ENCODE peak calls at places on chromosome 17, in seven cellular contexts. I is sigmoid colon, X is tibial nerve, B is AG04450, J is psoas muscle, M is ascending aorta, K is cardiac muscle cell. E is an unnamed sample.

GRCh38 chr17:45305532-45306087 is 11.2 kb downstream of the MAP3K14 start:
- DNase-seq in I (no peak), B (no peak), K (no peak), M (no peak), J (no peak), X (no peak), E (no peak)

GRCh38 chr17:71024172-71024571 is 854.8 kb downstream of the KCNJ2 start:
- DNase-seq in K (peak; percentile 31), X (no peak), B (no peak), J (no peak), I (no peak), M (no peak), E (no peak)

GRCh38 chr17:70820276-70820675 is 650.9 kb downstream of the KCNJ2 start:
- DNase-seq in J (no peak), M (no peak), B (no peak), X (no peak), K (no peak), I (no peak), E (no peak)

GRCh38 chr17:81551458-81552243 is 502 bp downstream of the FAAP100 start:
- DNase-seq in I (no peak), K (peak; percentile 43), J (no peak), B (no peak), X (peak; percentile 13), M (no peak), E (no peak)

GRCh38 chr17:82267575-82268379 is 5.7 kb downstream of the CSNK1D start:
- DNase-seq in I (peak; percentile 98), X (peak; percentile 89), B (peak; percentile 81), M (peak; percentile 91), J (peak; percentile 97), K (no peak), E (no peak)

GRCh38 chr17:50785126-50785525 is 17.8 kb upstream of the ANKRD40CL start:
- DNase-seq in B (no peak), M (no peak), I (no peak), X (no peak), K (no peak), J (no peak), E (no peak)

GRCh38 chr17:4599505-4600281 is 15.4 kb downstream of the SMTNL2 start:
- DNase-seq in X (no peak), I (peak; percentile 75), K (peak; percentile 57), M (no peak), B (no peak), J (peak; percentile 87), E (no peak)

GRCh38 chr17:75267403-75268232 is 3.4 kb downstream of the MIF4GD start:
- DNase-seq in I (no peak), J (no peak), B (no peak), K (peak; percentile 17), X (no peak), M (no peak), E (no peak)

GRCh38 chr17:76107507-76107906 is 3.9 kb upstream of the EXOC7 start:
- DNase-seq in B (no peak), K (no peak), I (no peak), M (no peak), J (no peak), X (no peak), E (no peak)

DNA sequence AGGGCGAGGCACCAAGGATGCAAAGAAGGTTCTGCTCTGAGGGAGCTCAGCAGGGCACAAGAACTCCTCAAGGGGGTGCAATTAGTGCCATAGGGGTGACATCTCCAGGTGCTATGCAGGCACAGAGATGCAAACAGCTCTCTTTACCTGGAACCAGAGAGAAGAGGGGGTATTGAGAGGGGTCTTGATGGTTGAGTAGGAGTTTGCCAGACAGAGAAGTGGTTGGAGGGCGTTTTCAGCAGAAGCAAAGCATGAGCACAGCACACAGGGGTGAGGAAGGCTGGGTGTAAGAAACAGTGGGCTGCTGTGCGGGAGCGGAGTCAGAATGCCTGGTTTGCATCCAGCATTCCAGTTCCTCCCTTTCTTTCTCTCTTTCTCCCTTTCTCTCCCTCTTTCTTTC is 81.8 kb upstream of the LHX1 start:
- DNase-seq in J (no peak), K (no peak), M (no peak), I (no peak), X (no peak), B (no peak), E (no peak)
- H3K27ac ChIP-seq in J (no peak overlapping the region), K (no peak overlapping the region), M (no peak overlapping the region), I (no peak overlapping the region), X (no peak overlapping the region), B (no peak overlapping the region), E (peak overlapping the region; percentile 92)

GRCh38 chr17:38741443-38741842 is 6.7 kb downstream of the PCGF2 start:
- DNase-seq in X (no peak), K (no peak), B (no peak), I (no peak), M (no peak), J (no peak), E (no peak)
- H3K27ac ChIP-seq in X (peak overlapping the region; percentile 31), K (peak overlapping the region; percentile 17), B (no peak overlapping the region), I (peak overlapping the region; percentile 80), M (peak overlapping the region; percentile 67), J (peak overlapping the region; percentile 70), E (no peak overlapping the region)

DNA sequence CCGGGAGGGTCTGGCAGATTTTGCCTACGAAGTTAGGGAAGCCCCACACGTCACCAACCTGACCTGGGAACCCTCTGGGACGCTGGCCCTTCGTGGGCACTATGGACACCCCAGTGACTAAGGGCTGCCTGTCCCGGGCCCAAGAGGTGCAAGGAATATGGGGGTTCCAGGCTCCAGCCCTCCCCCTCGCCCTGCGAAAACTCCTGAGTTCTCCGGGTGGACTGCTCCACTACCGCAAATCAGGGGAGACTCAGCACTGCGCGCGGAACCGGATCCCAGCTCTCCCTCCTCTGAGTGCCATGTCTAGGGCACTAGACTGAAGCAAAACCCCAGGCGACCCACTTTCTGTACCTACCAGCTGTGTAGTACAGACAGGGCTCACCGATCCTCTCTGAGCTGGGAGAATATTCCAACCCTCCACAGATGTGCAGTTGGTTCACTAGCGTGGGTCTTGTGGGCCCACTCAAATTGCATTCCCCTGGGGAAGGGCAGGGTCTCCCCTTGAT is at the start of gene ARL5C:
- DNase-seq in J (no peak), X (no peak), M (no peak), K (no peak), B (no peak), I (no peak), E (no peak)
- H3K27ac ChIP-seq in J (no peak within 1 kb of the TSS), X (no peak within 1 kb of the TSS), M (peak within 1 kb of the TSS; percentile 31), K (no peak within 1 kb of the TSS), B (no peak within 1 kb of the TSS), I (peak within 1 kb of the TSS; percentile 60), E (no peak within 1 kb of the TSS)

DNA sequence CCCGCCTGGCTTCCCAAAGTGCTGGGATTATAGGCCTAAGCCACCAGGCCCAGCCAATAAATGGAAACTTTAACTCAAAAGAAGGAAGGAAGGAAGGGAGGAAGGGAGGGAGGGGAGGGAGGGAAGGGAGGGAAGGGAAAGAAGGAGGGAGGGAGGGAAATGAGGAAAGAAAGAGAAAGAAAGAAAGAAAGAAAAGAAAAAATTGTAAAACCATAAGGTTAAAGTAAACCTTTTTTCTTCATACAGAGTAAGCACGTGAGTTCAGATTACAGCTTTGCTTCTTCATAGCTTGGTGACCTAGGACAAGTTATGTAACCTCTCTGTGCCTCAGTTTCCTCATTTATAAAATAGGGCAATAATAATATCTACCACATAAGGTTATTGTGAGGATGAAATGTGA is 26.0 kb downstream of the LRRC37B start:
- DNase-seq in X (no peak), I (no peak), J (no peak), M (no peak), B (no peak), K (no peak), E (no peak)
- H3K27ac ChIP-seq in X (no peak overlapping the region), I (no peak overlapping the region), J (no peak overlapping the region), M (no peak overlapping the region), B (no peak overlapping the region), K (no peak overlapping the region), E (no peak overlapping the region)

GRCh38 chr17:73290399-73291259 is 21.2 kb downstream of the CDC42EP4 start:
- DNase-seq in K (no peak), M (no peak), J (no peak), B (no peak), X (no peak), I (no peak), E (no peak)
- H3K27ac ChIP-seq in K (peak overlapping the region; percentile 43), M (peak overlapping the region; percentile 99), J (peak overlapping the region; percentile 77), B (peak overlapping the region; percentile 84), X (peak overlapping the region; percentile 85), I (peak overlapping the region; percentile 81), E (peak overlapping the region; percentile 86)

GRCh38 chr17:10048951-10049350 is 143.9 kb upstream of the RCVRN start:
- DNase-seq in B (no peak), I (no peak), J (no peak), M (no peak), X (no peak), K (no peak), E (no peak)
- H3K27ac ChIP-seq in B (no peak overlapping the region), I (peak overlapping the region; percentile 26), J (no peak overlapping the region), M (no peak overlapping the region), X (peak overlapping the region; percentile 75), K (no peak overlapping the region), E (no peak overlapping the region)

DNA sequence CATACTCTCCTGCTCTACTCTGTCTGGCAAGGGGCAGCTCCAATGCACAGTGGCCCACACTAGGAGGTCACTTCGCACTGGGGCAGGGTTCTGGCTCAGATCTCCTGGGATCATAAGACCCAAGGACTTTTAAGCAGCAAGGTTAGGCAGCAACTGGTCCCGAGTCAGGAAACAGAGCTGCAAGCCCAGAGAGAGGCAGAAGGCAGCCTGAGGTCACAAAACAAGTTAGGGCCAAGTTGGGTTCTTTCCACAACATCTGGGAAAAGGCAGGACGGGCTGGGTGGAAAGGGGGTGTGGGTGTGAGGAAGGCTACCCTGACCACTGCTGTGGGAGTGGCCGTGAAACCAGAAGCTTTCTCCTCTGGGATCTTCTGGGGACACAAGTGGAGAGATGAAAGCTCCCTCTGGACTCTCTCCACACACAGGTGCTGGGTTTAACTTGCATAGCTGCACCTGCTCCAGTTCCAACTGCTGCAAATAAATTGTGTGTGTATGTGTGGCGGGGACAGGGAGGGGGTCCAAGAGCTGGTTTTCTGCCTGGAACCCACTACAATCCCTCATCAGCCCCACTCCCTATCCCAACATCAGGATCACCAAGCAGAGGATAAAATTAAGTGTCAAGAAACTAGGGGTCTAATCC is 8.0 kb upstream of the TSPOAP1 start:
- DNase-seq in X (no peak), J (no peak), K (no peak), M (no peak), B (no peak), I (peak; percentile 72), E (no peak)
- H3K27ac ChIP-seq in X (no peak overlapping the region), J (no peak overlapping the region), K (peak overlapping the region; percentile 98), M (no peak overlapping the region), B (peak overlapping the region; percentile 100), I (peak overlapping the region; percentile 14), E (no peak overlapping the region)

DNA sequence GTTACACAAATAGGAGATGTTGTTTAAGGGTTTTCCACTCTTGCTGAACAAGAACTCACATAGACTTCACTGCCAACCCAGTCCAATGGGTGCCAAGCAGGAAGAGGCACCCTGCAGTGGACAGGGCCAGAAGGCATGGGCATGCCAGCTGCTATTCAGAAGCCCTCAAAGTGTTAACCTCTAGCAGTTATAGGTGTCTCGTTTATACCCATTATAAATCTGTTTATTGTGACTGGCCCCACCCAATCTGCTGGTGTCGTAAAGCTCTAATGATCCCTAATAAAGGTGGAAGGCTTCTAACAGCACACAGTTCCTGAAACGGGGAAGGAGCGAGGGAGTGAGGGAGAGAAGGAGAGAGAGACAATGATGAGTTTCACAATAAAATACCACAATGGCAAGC is 23.9 kb downstream of the HNF1B start:
- DNase-seq in K (no peak), M (no peak), J (no peak), X (no peak), I (no peak), B (no peak), E (no peak)
- H3K27ac ChIP-seq in K (no peak overlapping the region), M (no peak overlapping the region), J (no peak overlapping the region), X (no peak overlapping the region), I (no peak overlapping the region), B (no peak overlapping the region), E (no peak overlapping the region)